ENCODE peak calls at places on chromosome 11, in ten cellular contexts. W, Z, A, F, O, Q, J, K, Y and L are unnamed samples.

GRCh38 chr11:118058311-118059230 is 18.3 kb upstream of the TMPRSS4 start:
- DNase-seq in W (no peak), Z (peak), A (no peak), F (no peak), O (no peak), Q (no peak), J (no peak), K (no peak), Y (no peak), L (no peak)

GRCh38 chr11:8356731-8357504 is 93.2 kb upstream of the LMO1 start:
- DNase-seq in W (no peak), Z (no peak), A (no peak), F (no peak), O (no peak), Q (no peak), J (no peak), K (no peak), Y (peak), L (no peak)

GRCh38 chr11:16356751-16357365 is 512 bp upstream of the SOX6 start:
- DNase-seq in W (no peak), Z (no peak), A (no peak), F (peak), O (no peak), Q (no peak), J (no peak), K (no peak), Y (no peak), L (no peak)

GRCh38 chr11:64060861-64061444 is 25.2 kb downstream of the FLRT1 start:
- DNase-seq in W (peak), Z (no peak), A (no peak), F (peak), O (no peak), Q (peak), J (peak), K (peak), Y (peak), L (no peak)

GRCh38 chr11:21180194-21180593 is 510.8 kb downstream of the NELL1 start:
- DNase-seq in W (no peak), Z (no peak), A (no peak), F (no peak), O (no peak), Q (no peak), J (no peak), K (no peak), Y (no peak), L (no peak)

GRCh38 chr11:198236-198806 is 5.4 kb downstream of the SCGB1C1 start:
- DNase-seq in W (no peak), Z (no peak), A (peak), F (no peak), O (no peak), Q (peak), J (no peak), K (peak), Y (peak), L (no peak)

GRCh38 chr11:127919206-127920000 is 668.0 kb downstream of the ETS1 start:
- DNase-seq in W (peak), Z (no peak), A (no peak), F (peak), O (peak), Q (no peak), J (no peak), K (no peak), Y (no peak), L (peak)

GRCh38 chr11:7690648-7691047 is 15.6 kb downstream of the OVCH2 start:
- DNase-seq in W (peak), Z (no peak), A (no peak), F (peak), O (no peak), Q (no peak), J (no peak), K (no peak), Y (no peak), L (no peak)

DNA sequence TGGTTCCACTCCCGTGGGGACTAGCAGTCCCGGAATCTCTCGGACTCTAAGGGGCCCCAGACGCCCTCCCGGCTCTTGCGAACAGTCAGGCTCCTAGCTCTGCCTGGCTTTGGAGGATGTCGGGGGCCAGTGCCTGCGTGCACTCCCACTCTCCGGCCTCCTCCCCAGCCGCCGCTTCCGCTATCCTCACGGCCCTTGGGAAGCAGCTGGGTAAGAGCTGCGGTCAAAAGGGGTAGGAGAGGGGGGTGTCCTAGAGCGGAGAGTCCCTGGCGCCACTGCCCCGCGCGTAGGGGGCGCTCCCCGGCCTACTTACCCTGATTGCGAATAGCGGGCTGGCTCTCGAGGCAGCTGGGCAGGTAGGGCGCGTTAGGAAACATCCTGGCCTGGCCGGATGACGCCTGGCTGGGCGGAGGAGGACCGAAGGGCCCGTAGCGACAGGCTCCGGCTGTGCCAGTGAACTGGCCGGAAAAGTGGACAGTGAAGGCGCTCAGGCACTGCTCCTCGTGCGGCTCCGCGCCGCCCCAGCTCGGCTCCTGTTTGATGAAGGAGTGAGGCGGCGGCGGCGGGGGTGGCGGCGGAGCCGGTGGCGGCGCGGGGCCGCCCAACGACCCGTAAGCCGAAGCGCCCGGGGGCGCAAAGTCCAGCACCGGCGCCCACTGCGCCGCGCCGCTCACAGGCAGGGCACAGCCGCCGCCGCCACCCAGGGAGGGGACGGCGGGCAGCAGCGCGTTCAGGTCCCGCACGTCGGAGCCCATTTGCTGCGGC is 770 bp downstream of the WT1 start:
- DNase-seq in W (no peak), Z (no peak), A (no peak), F (no peak), O (no peak), Q (no peak), J (peak), K (no peak), Y (peak), L (no peak)
- H3K4me3 ChIP-seq in W (no peak), Z (no peak), A (no peak), F (no peak), O (no peak), Q (peak), J (peak), K (no peak), Y (peak), L (no peak)

DNA sequence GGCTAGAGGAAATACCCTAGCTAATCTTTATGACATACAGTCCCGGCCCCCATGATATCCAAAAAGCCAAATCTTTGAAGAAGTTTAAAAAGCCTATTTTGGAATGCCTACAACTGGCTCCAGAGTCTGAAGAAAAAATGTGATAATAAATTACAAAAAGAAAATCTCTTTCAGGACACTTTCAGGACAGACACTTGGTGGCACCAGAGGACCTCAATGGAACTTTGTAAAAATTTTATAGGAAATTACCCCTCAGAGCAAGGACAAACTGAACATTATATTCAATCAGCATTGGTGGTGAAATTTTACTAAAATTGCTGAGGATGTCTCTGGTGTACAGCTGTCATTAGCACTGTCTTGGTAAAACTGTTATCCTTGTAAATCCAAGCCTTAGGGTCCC is 81.0 kb downstream of the CCDC73 start:
- DNase-seq in W (no peak), Z (no peak), A (no peak), F (peak), O (no peak), Q (no peak), J (peak), K (no peak), Y (no peak), L (no peak)
- TF ChIP-seq CTCF in W (no peak), Z (peak), A (no peak), F (peak), O (peak), Q (no peak), J (peak), K (no peak), Y (no peak), L (no peak)

GRCh38 chr11:108592591-108593213 is 866 bp downstream of the EXPH5 start:
- DNase-seq in W (no peak), Z (no peak), A (peak), F (no peak), O (no peak), Q (peak), J (no peak), K (no peak), Y (peak), L (no peak)
- H3K4me3 ChIP-seq in W (peak), Z (peak), A (peak), F (peak), O (peak), Q (peak), J (peak), K (peak), Y (peak), L (peak)

DNA sequence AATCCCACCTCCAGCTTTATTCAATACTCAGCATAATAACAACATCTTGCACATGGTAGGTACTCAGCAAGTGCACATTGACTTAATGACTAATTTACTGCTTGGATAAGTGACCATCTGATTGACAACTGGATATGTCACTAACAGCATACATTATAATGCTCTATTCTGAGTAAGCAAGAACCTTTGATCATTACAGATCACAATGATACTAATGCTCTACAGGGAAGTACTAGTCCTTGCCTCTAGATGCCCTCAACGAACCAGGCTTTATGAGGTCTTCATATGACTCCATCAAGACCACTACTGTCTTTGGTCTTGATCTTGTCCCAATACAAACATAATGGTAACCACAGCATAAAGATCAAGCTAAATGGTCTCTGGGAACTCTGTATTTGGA is 167.6 kb upstream of the MTMR2 start:
- DNase-seq in W (no peak), Z (peak), A (no peak), F (no peak), O (no peak), Q (no peak), J (peak), K (no peak), Y (no peak), L (no peak)
- TF ChIP-seq CTCF in W (no peak), Z (no peak), A (no peak), F (no peak), O (no peak), Q (no peak), J (peak), K (peak), Y (no peak), L (no peak)

GRCh38 chr11:57647960-57648776 is 1.5 kb downstream of the YPEL4 start:
- DNase-seq in W (no peak), Z (no peak), A (no peak), F (no peak), O (no peak), Q (no peak), J (no peak), K (peak), Y (no peak), L (no peak)
- H3K4me3 ChIP-seq in W (peak), Z (no peak), A (no peak), F (no peak), O (peak), Q (peak), J (no peak), K (peak), Y (no peak), L (peak)

GRCh38 chr11:60763692-60764369 is 7.2 kb downstream of the MS4A15 start:
- DNase-seq in W (no peak), Z (no peak), A (peak), F (no peak), O (no peak), Q (no peak), J (no peak), K (no peak), Y (no peak), L (no peak)
- TF ChIP-seq CTCF in W (no peak), Z (peak), A (no peak), F (no peak), O (no peak), Q (no peak), J (no peak), K (no peak), Y (no peak), L (no peak)

DNA sequence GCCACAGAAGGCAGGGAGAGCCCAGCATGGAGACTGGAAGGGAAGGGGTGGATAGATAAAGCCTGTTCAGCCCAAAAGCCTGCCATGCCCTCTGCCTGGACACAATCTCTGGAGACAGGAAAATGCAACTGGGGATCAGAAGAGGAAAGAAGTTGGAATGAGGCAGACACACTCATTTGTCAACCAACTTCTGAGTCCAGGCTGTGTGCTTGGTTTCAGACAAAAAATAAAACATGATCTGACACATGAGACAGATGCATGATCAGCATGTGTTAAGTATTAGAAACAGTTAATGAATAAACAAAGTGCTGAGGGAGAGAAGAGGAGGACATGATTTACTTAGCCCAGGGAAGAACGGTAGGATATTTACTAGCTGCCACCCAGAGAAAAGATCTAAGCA is 849 bp downstream of the LRRN4CL start:
- DNase-seq in W (no peak), Z (no peak), A (no peak), F (no peak), O (no peak), Q (no peak), J (no peak), K (no peak), Y (no peak), L (no peak)
- H3K4me3 ChIP-seq in W (peak), Z (no peak), A (no peak), F (no peak), O (peak), Q (no peak), J (no peak), K (no peak), Y (peak), L (peak)

DNA sequence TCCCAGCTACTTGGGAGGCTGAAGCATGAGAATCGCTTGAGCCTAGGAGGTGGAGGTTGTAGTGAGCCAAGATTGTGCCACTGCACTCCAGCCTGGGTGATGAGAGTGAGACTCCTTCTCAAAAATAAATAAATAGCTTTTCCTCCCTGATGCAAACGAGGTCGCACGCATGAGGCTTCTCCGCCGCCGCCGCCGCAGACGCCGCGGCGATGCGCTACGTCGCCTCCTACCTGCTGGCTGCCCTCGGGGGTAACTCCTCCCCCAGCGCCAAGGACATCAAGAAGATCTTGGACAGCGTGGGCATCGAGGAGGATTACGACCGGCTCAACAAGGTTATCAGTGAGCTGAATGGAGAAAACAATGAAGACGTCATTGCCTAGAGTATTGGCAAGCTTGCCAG is 20.0 kb upstream of the RAB39A start:
- DNase-seq in W (no peak), Z (no peak), A (no peak), F (no peak), O (no peak), Q (no peak), J (no peak), K (no peak), Y (no peak), L (no peak)
- TF ChIP-seq CTCF in W (no peak), Z (no peak), A (no peak), F (no peak), O (no peak), Q (no peak), J (no peak), K (no peak), Y (no peak), L (no peak)

GRCh38 chr11:132125855-132126841 is 755.7 kb downstream of the NTM start:
- DNase-seq in W (no peak), Z (no peak), A (peak), F (peak), O (no peak), Q (no peak), J (no peak), K (no peak), Y (no peak), L (no peak)
- H3K4me3 ChIP-seq in W (peak), Z (no peak), A (no peak), F (peak), O (peak), Q (no peak), J (no peak), K (peak), Y (no peak), L (peak)